ENCODE peak calls at places on chromosome 18, in four cellular contexts. One of them, this sample, is unnamed.

GRCh38 chr18:30763913-30764350 is 278.6 kb downstream of the DSC3 start:
- DNase-seq in IMR-90: no peak
- DNase-seq in stimulated activated effector memory CD8-positive, alpha-beta T cell treated with anti-CD3 and anti-CD28 coated beads, Interleukin-12 subunit alpha, Interleukin-12 subunit beta, amount 100 ng/mL, for 72 hours: no peak
- DNase-seq in activated T-helper 1 cell treated with Interleukin-2 at 50 U/mL for 16 hours: no peak
- DNase-seq in this sample: no peak

GRCh38 chr18:23920054-23920453 is 94.5 kb upstream of the TTC39C start:
- DNase-seq in IMR-90: peak
- DNase-seq in stimulated activated effector memory CD8-positive, alpha-beta T cell treated with anti-CD3 and anti-CD28 coated beads, Interleukin-12 subunit alpha, Interleukin-12 subunit beta, amount 100 ng/mL, for 72 hours: no peak
- DNase-seq in activated T-helper 1 cell treated with Interleukin-2 at 50 U/mL for 16 hours: no peak
- DNase-seq in this sample: no peak

GRCh38 chr18:57585846-57586242 is 658 bp downstream of the FECH start:
- DNase-seq in IMR-90: no peak
- DNase-seq in stimulated activated effector memory CD8-positive, alpha-beta T cell treated with anti-CD3 and anti-CD28 coated beads, Interleukin-12 subunit alpha, Interleukin-12 subunit beta, amount 100 ng/mL, for 72 hours: no peak
- DNase-seq in activated T-helper 1 cell treated with Interleukin-2 at 50 U/mL for 16 hours: no peak
- DNase-seq in this sample: no peak

GRCh38 chr18:8121942-8122480 is 487.2 kb upstream of the RAB12 start:
- DNase-seq in IMR-90: peak
- DNase-seq in stimulated activated effector memory CD8-positive, alpha-beta T cell treated with anti-CD3 and anti-CD28 coated beads, Interleukin-12 subunit alpha, Interleukin-12 subunit beta, amount 100 ng/mL, for 72 hours: no peak
- DNase-seq in activated T-helper 1 cell treated with Interleukin-2 at 50 U/mL for 16 hours: no peak
- DNase-seq in this sample: peak

GRCh38 chr18:25097119-25098114 is 254.5 kb downstream of the ZNF521 start:
- DNase-seq in IMR-90: peak
- DNase-seq in stimulated activated effector memory CD8-positive, alpha-beta T cell treated with anti-CD3 and anti-CD28 coated beads, Interleukin-12 subunit alpha, Interleukin-12 subunit beta, amount 100 ng/mL, for 72 hours: no peak
- DNase-seq in activated T-helper 1 cell treated with Interleukin-2 at 50 U/mL for 16 hours: no peak
- DNase-seq in this sample: peak

GRCh38 chr18:30927517-30928075 is 114.9 kb downstream of the DSC3 start:
- DNase-seq in IMR-90: no peak
- DNase-seq in stimulated activated effector memory CD8-positive, alpha-beta T cell treated with anti-CD3 and anti-CD28 coated beads, Interleukin-12 subunit alpha, Interleukin-12 subunit beta, amount 100 ng/mL, for 72 hours: no peak
- DNase-seq in activated T-helper 1 cell treated with Interleukin-2 at 50 U/mL for 16 hours: no peak
- DNase-seq in this sample: no peak

GRCh38 chr18:79339094-79339908 is 56.4 kb upstream of the NFATC1 start:
- DNase-seq in IMR-90: no peak
- DNase-seq in stimulated activated effector memory CD8-positive, alpha-beta T cell treated with anti-CD3 and anti-CD28 coated beads, Interleukin-12 subunit alpha, Interleukin-12 subunit beta, amount 100 ng/mL, for 72 hours: no peak
- DNase-seq in activated T-helper 1 cell treated with Interleukin-2 at 50 U/mL for 16 hours: no peak
- DNase-seq in this sample: no peak

GRCh38 chr18:38025433-38026038 is 459.9 kb upstream of the CELF4 start:
- DNase-seq in IMR-90: no peak
- DNase-seq in stimulated activated effector memory CD8-positive, alpha-beta T cell treated with anti-CD3 and anti-CD28 coated beads, Interleukin-12 subunit alpha, Interleukin-12 subunit beta, amount 100 ng/mL, for 72 hours: no peak
- DNase-seq in activated T-helper 1 cell treated with Interleukin-2 at 50 U/mL for 16 hours: no peak
- DNase-seq in this sample: peak

GRCh38 chr18:45687617-45688016 is 36.4 kb upstream of the SLC14A1 start:
- DNase-seq in IMR-90: no peak
- DNase-seq in stimulated activated effector memory CD8-positive, alpha-beta T cell treated with anti-CD3 and anti-CD28 coated beads, Interleukin-12 subunit alpha, Interleukin-12 subunit beta, amount 100 ng/mL, for 72 hours: no peak
- DNase-seq in activated T-helper 1 cell treated with Interleukin-2 at 50 U/mL for 16 hours: no peak
- DNase-seq in this sample: no peak

GRCh38 chr18:58887613-58887963 is 22.9 kb downstream of the ZNF532 start:
- DNase-seq in IMR-90: no peak
- DNase-seq in stimulated activated effector memory CD8-positive, alpha-beta T cell treated with anti-CD3 and anti-CD28 coated beads, Interleukin-12 subunit alpha, Interleukin-12 subunit beta, amount 100 ng/mL, for 72 hours: no peak
- DNase-seq in activated T-helper 1 cell treated with Interleukin-2 at 50 U/mL for 16 hours: no peak
- DNase-seq in this sample: peak

GRCh38 chr18:59376351-59376935 is 17.4 kb upstream of the LMAN1 start:
- DNase-seq in IMR-90: no peak
- DNase-seq in stimulated activated effector memory CD8-positive, alpha-beta T cell treated with anti-CD3 and anti-CD28 coated beads, Interleukin-12 subunit alpha, Interleukin-12 subunit beta, amount 100 ng/mL, for 72 hours: no peak
- DNase-seq in activated T-helper 1 cell treated with Interleukin-2 at 50 U/mL for 16 hours: no peak
- DNase-seq in this sample: no peak